ENCODE peak calls at places on chromosomes 12 and 14, in seven cellular contexts. V is HCT116, B is K562, C is HepG2, R is GM12878, W is SK-N-SH, T is H1. M is an unnamed sample.

GRCh38 chr12:95674088-95674595 is 116.4 kb downstream of the NTN4 start:
- DNase-seq in V (no peak), B (no peak), C (no peak), R (no peak), W (no peak), T (no peak), M (no peak)

GRCh38 chr14:34650786-34651584 is 21.0 kb upstream of the SNX6 start:
- DNase-seq in V (peak), B (no peak), C (no peak), R (no peak), W (no peak), T (no peak), M (peak)

GRCh38 chr12:100229036-100229635 is 28.5 kb downstream of the ACTR6 start:
- DNase-seq in V (peak), B (no peak), C (peak), R (peak), W (no peak), T (no peak), M (peak)

GRCh38 chr14:59127437-59127732 is 61.1 kb upstream of the DAAM1 start:
- DNase-seq in V (no peak), B (no peak), C (no peak), R (no peak), W (no peak), T (no peak), M (no peak)

GRCh38 chr14:64983439-64984310 is 3.0 kb upstream of the FNTB start:
- DNase-seq in V (peak), B (no peak), C (peak), R (no peak), W (peak), T (no peak), M (no peak)

GRCh38 chr14:22668417-22668816 is 24.3 kb upstream of the OR6J1 start:
- DNase-seq in V (no peak), B (no peak), C (no peak), R (no peak), W (no peak), T (no peak), M (no peak)

GRCh38 chr12:66014818-66015217 is 115.7 kb downstream of the LLPH start:
- DNase-seq in V (no peak), B (no peak), C (peak), R (no peak), W (no peak), T (no peak), M (no peak)

GRCh38 chr14:73248294-73248868 is 11.1 kb downstream of the PAPLN start:
- DNase-seq in V (no peak), B (no peak), C (no peak), R (peak), W (no peak), T (no peak), M (no peak)

GRCh38 chr12:93609281-93610192 is 37.1 kb downstream of the SOCS2 start:
- DNase-seq in V (no peak), B (no peak), C (no peak), R (no peak), W (no peak), T (no peak), M (no peak)

GRCh38 chr12:111596985-111597730 is 2.0 kb downstream of the ATXN2 start:
- DNase-seq in V (peak), B (no peak), C (peak), R (no peak), W (peak), T (no peak), M (peak)

GRCh38 chr12:78885466-78885865 is 20.9 kb downstream of the SYT1 start:
- DNase-seq in V (no peak), B (no peak), C (no peak), R (no peak), W (no peak), T (no peak), M (no peak)

GRCh38 chr14:61860294-61860918 is 98.2 kb downstream of the SNAPC1 start:
- DNase-seq in V (peak), B (peak), C (peak), R (peak), W (peak), T (no peak), M (peak)

GRCh38 chr12:117485984-117486839 is 124.8 kb upstream of the NOS1 start:
- DNase-seq in V (no peak), B (no peak), C (no peak), R (no peak), W (no peak), T (no peak), M (no peak)

GRCh38 chr12:89087876-89088275 is 264.4 kb downstream of the DUSP6 start:
- DNase-seq in V (no peak), B (no peak), C (no peak), R (no peak), W (no peak), T (no peak), M (no peak)

GRCh38 chr14:68879321-68879781 is 86.5 kb upstream of the ZFP36L1 start:
- DNase-seq in V (no peak), B (no peak), C (no peak), R (no peak), W (no peak), T (no peak), M (no peak)
- TF ChIP-seq JUND in V (no peak), B (no peak), C (no peak), R (no peak), W (no peak), T (no peak), M (no peak)

GRCh38 chr12:113097716-113098427 is 37.7 kb downstream of the RASAL1 start:
- DNase-seq in V (no peak), B (peak), C (no peak), R (no peak), W (peak), T (no peak), M (peak)
- TF ChIP-seq JUND in V (no peak), B (no peak), C (no peak), R (no peak), W (no peak), T (no peak), M (no peak)

GRCh38 chr12:76720068-76720467 is 43.8 kb upstream of the ZDHHC17 start:
- DNase-seq in V (no peak), B (no peak), C (no peak), R (no peak), W (no peak), T (no peak), M (no peak)
- TF ChIP-seq JUND in V (no peak), B (no peak), C (no peak), R (no peak), W (peak), T (no peak), M (no peak)

GRCh38 chr12:76929499-76929898 is 50.7 kb upstream of the CSRP2 start:
- DNase-seq in V (no peak), B (no peak), C (no peak), R (no peak), W (no peak), T (no peak), M (no peak)
- TF ChIP-seq JUND in V (no peak), B (no peak), C (no peak), R (no peak), W (no peak), T (no peak), M (no peak)

GRCh38 chr12:104630230-104630670 is 173.5 kb downstream of the CHST11 start:
- DNase-seq in V (no peak), B (no peak), C (no peak), R (no peak), W (no peak), T (no peak), M (no peak)
- TF ChIP-seq JUND in V (no peak), B (no peak), C (no peak), R (no peak), W (no peak), T (no peak), M (no peak)

GRCh38 chr12:55712154-55712553 is 3.7 kb upstream of the BLOC1S1 start:
- DNase-seq in V (no peak), B (no peak), C (no peak), R (no peak), W (no peak), T (no peak), M (no peak)

GRCh38 chr12:55715169-55715764 is 579 bp upstream of the BLOC1S1 start:
- DNase-seq in V (no peak), B (no peak), C (no peak), R (no peak), W (peak), T (no peak), M (no peak)

GRCh38 chr12:55715833-55716581 is at the start of gene BLOC1S1:
- DNase-seq in V (peak), B (peak), C (peak), R (peak), W (peak), T (no peak), M (peak)

GRCh38 chr12:55712700-55713415 is 3.0 kb upstream of the BLOC1S1 start:
- DNase-seq in V (no peak), B (no peak), C (no peak), R (no peak), W (no peak), T (no peak), M (no peak)

GRCh38 chr12:55713721-55714120 is 2.1 kb upstream of the BLOC1S1 start:
- DNase-seq in V (no peak), B (no peak), C (no peak), R (no peak), W (no peak), T (no peak), M (no peak)
- TF ChIP-seq JUND in V (no peak), B (no peak), C (no peak), R (no peak), W (peak), T (no peak), M (no peak)

GRCh38 chr12:115473257-115473956 is 789.4 kb upstream of the TBX3 start:
- DNase-seq in V (no peak), B (no peak), C (no peak), R (no peak), W (no peak), T (no peak), M (peak)

GRCh38 chr12:115468087-115468510 is 784.1 kb upstream of the TBX3 start:
- DNase-seq in V (no peak), B (no peak), C (peak), R (no peak), W (no peak), T (no peak), M (peak)

GRCh38 chr12:115470526-115470925 is 786.6 kb upstream of the TBX3 start:
- DNase-seq in V (no peak), B (no peak), C (no peak), R (no peak), W (no peak), T (no peak), M (no peak)

GRCh38 chr12:115472852-115473251 is 788.9 kb upstream of the TBX3 start:
- DNase-seq in V (no peak), B (no peak), C (no peak), R (no peak), W (no peak), T (no peak), M (no peak)

GRCh38 chr12:115470977-115471376 is 787.0 kb upstream of the TBX3 start:
- DNase-seq in V (no peak), B (no peak), C (no peak), R (no peak), W (no peak), T (no peak), M (no peak)
- TF ChIP-seq JUND in V (no peak), B (no peak), C (no peak), R (no peak), W (no peak), T (no peak), M (no peak)

GRCh38 chr14:77903233-77903632 is 103.3 kb downstream of the ADCK1 start:
- DNase-seq in V (no peak), B (no peak), C (no peak), R (no peak), W (no peak), T (no peak), M (no peak)
- TF ChIP-seq JUND in V (no peak), B (no peak), C (no peak), R (no peak), W (no peak), T (no peak), M (no peak)

M was measured in T47D.